ENCODE peak calls at places on chromosome 3, in eight cellular contexts. P is AG20443, R is H54, U is stomach, F is heart left ventricle, M is H9, B is posterior cingulate gyrus, X is M059J. G is an unnamed sample.

GRCh38 chr3:9352917-9353823 is 9.7 kb upstream of the THUMPD3 start:
- DNase-seq in X (peak), M (peak), F (no peak), B (peak), P (peak), R (peak), U (peak), G (no peak)

GRCh38 chr3:129013491-129013891 is 12.4 kb downstream of the EFCC1 start:
- DNase-seq in P (no peak), R (peak), F (no peak), U (no peak), B (no peak), M (no peak), X (peak), G (no peak)

GRCh38 chr3:156493887-156494286 is 61.0 kb downstream of the SSR3 start:
- DNase-seq in F (no peak), U (no peak), B (no peak), M (no peak), R (no peak), P (no peak), X (no peak), G (no peak)

GRCh38 chr3:111936191-111936841 is 42.5 kb upstream of the ABHD10 start:
- DNase-seq in R (peak), F (no peak), P (peak), X (peak), M (no peak), U (no peak), B (no peak), G (no peak)

GRCh38 chr3:139234491-139234890 is 109.3 kb upstream of the MRPS22 start:
- DNase-seq in U (no peak), X (no peak), F (no peak), R (no peak), M (no peak), B (no peak), P (no peak), G (no peak)

GRCh38 chr3:152539191-152539764 is 270.5 kb downstream of the MBNL1 start:
- DNase-seq in U (no peak), P (no peak), R (no peak), M (no peak), B (no peak), F (no peak), X (no peak), G (no peak)

GRCh38 chr3:12004741-12005513 is 739 bp downstream of the SYN2 start:
- DNase-seq in M (peak), U (no peak), B (no peak), X (no peak), P (peak), F (no peak), R (no peak), G (no peak)

GRCh38 chr3:64639022-64639421 is 48.8 kb downstream of the ADAMTS9 start:
- DNase-seq in B (no peak), U (no peak), M (no peak), R (no peak), X (no peak), P (no peak), F (no peak), G (no peak)

GRCh38 chr3:93973160-93974126 is at the start of gene PROS1:
- DNase-seq in M (peak), X (peak), R (peak), P (peak), B (peak), F (peak), U (peak), G (no peak)

GRCh38 chr3:194522579-194523046 is 35.8 kb upstream of the ATP13A3 start:
- DNase-seq in U (no peak), M (no peak), F (no peak), B (no peak), P (no peak), X (peak), R (no peak), G (no peak)

GRCh38 chr3:13269711-13270378 is 150.3 kb downstream of the NUP210 start:
- DNase-seq in U (no peak), P (no peak), M (no peak), F (no peak), B (no peak), R (no peak), X (no peak), G (no peak)

GRCh38 chr3:128485283-128486156 is 7.5 kb downstream of the GATA2 start:
- DNase-seq in X (no peak), B (no peak), F (no peak), U (no peak), R (no peak), P (no peak), M (no peak), G (no peak)

G was measured in NCI-H2081 treated with DMSO at 0.1 percent for 48 hours.